ENCODE peak calls at places on chromosome 3, in eight cellular contexts. One of them, this sample, is unnamed.

GRCh38 chr3:43676440-43676839 is 14.3 kb upstream of the ABHD5 start:
- DNase-seq in HL-60: peak
- DNase-seq in ovary: no peak
- DNase-seq in left lung: no peak
- DNase-seq in HFFc6: no peak
- DNase-seq in fibroblast of lung: no peak
- DNase-seq in lower leg skin: no peak
- DNase-seq in progenitor cell of endocrine pancreas: no peak
- DNase-seq in this sample: no peak

GRCh38 chr3:32288819-32289218 is 50.3 kb downstream of the CMTM8 start:
- DNase-seq in fibroblast of lung: no peak
- DNase-seq in HL-60: no peak
- DNase-seq in ovary: no peak
- DNase-seq in progenitor cell of endocrine pancreas: no peak
- DNase-seq in lower leg skin: no peak
- DNase-seq in left lung: no peak
- DNase-seq in HFFc6: no peak
- DNase-seq in this sample: no peak

GRCh38 chr3:17801131-17801530 is 58.7 kb upstream of the TBC1D5 start:
- DNase-seq in lower leg skin: no peak
- DNase-seq in fibroblast of lung: no peak
- DNase-seq in HL-60: no peak
- DNase-seq in left lung: no peak
- DNase-seq in HFFc6: no peak
- DNase-seq in progenitor cell of endocrine pancreas: no peak
- DNase-seq in ovary: no peak
- DNase-seq in this sample: no peak

GRCh38 chr3:142929109-142929508 is 34.4 kb downstream of the PAQR9 start:
- DNase-seq in lower leg skin: no peak
- DNase-seq in HL-60: peak
- DNase-seq in HFFc6: peak
- DNase-seq in progenitor cell of endocrine pancreas: no peak
- DNase-seq in ovary: no peak
- DNase-seq in left lung: no peak
- DNase-seq in fibroblast of lung: peak
- DNase-seq in this sample: no peak

GRCh38 chr3:127715541-127715940 is 42.8 kb downstream of the ABTB1 start:
- DNase-seq in progenitor cell of endocrine pancreas: no peak
- DNase-seq in lower leg skin: no peak
- DNase-seq in HFFc6: no peak
- DNase-seq in ovary: no peak
- DNase-seq in left lung: no peak
- DNase-seq in HL-60: no peak
- DNase-seq in fibroblast of lung: no peak
- DNase-seq in this sample: no peak

GRCh38 chr3:13681931-13682330 is 133.0 kb downstream of the FBLN2 start:
- DNase-seq in HL-60: no peak
- DNase-seq in progenitor cell of endocrine pancreas: no peak
- DNase-seq in fibroblast of lung: no peak
- DNase-seq in HFFc6: no peak
- DNase-seq in left lung: no peak
- DNase-seq in ovary: no peak
- DNase-seq in lower leg skin: no peak
- DNase-seq in this sample: no peak

GRCh38 chr3:25047058-25047457 is 381.0 kb upstream of the RARB start:
- DNase-seq in ovary: peak
- DNase-seq in HFFc6: no peak
- DNase-seq in progenitor cell of endocrine pancreas: no peak
- DNase-seq in HL-60: no peak
- DNase-seq in left lung: no peak
- DNase-seq in lower leg skin: no peak
- DNase-seq in fibroblast of lung: peak
- DNase-seq in this sample: no peak

GRCh38 chr3:41652931-41653330 is 309.0 kb downstream of the ULK4 start:
- DNase-seq in progenitor cell of endocrine pancreas: no peak
- DNase-seq in lower leg skin: no peak
- DNase-seq in HL-60: no peak
- DNase-seq in left lung: no peak
- DNase-seq in ovary: no peak
- DNase-seq in fibroblast of lung: peak
- DNase-seq in HFFc6: peak
- DNase-seq in this sample: no peak

GRCh38 chr3:27721717-27722564 is at the start of gene EOMES:
- DNase-seq in lower leg skin: no peak
- DNase-seq in progenitor cell of endocrine pancreas: no peak
- DNase-seq in HFFc6: no peak
- DNase-seq in ovary: no peak
- DNase-seq in left lung: peak
- DNase-seq in fibroblast of lung: peak
- DNase-seq in HL-60: peak
- DNase-seq in this sample: no peak

GRCh38 chr3:150370129-150370602 is 37.9 kb upstream of the TSC22D2 start:
- DNase-seq in progenitor cell of endocrine pancreas: no peak
- DNase-seq in fibroblast of lung: peak
- DNase-seq in left lung: no peak
- DNase-seq in lower leg skin: no peak
- DNase-seq in HL-60: no peak
- DNase-seq in ovary: peak
- DNase-seq in HFFc6: peak
- DNase-seq in this sample: peak

GRCh38 chr3:147394168-147394941 is 12.0 kb downstream of the ZIC4 start:
- DNase-seq in HL-60: no peak
- DNase-seq in progenitor cell of endocrine pancreas: no peak
- DNase-seq in left lung: no peak
- DNase-seq in lower leg skin: peak
- DNase-seq in ovary: no peak
- DNase-seq in fibroblast of lung: no peak
- DNase-seq in HFFc6: no peak
- DNase-seq in this sample: no peak

GRCh38 chr3:141349711-141350110 is 18.6 kb upstream of the ZBTB38 start:
- DNase-seq in lower leg skin: no peak
- DNase-seq in ovary: no peak
- DNase-seq in HL-60: no peak
- DNase-seq in left lung: no peak
- DNase-seq in HFFc6: no peak
- DNase-seq in fibroblast of lung: no peak
- DNase-seq in progenitor cell of endocrine pancreas: no peak
- DNase-seq in this sample: no peak

GRCh38 chr3:15982667-15983145 is 184.9 kb upstream of the ANKRD28 start:
- DNase-seq in lower leg skin: no peak
- DNase-seq in left lung: no peak
- DNase-seq in fibroblast of lung: peak
- DNase-seq in ovary: no peak
- DNase-seq in HL-60: no peak
- DNase-seq in HFFc6: peak
- DNase-seq in progenitor cell of endocrine pancreas: no peak
- DNase-seq in this sample: no peak

GRCh38 chr3:45832691-45833090 is 9.2 kb downstream of the LZTFL1 start:
- DNase-seq in left lung: no peak
- DNase-seq in progenitor cell of endocrine pancreas: no peak
- DNase-seq in fibroblast of lung: no peak
- DNase-seq in ovary: no peak
- DNase-seq in lower leg skin: no peak
- DNase-seq in HL-60: no peak
- DNase-seq in HFFc6: no peak
- DNase-seq in this sample: no peak
- TF ChIP-seq CTCF in left lung: peak
- TF ChIP-seq CTCF in progenitor cell of endocrine pancreas: peak
- TF ChIP-seq CTCF in fibroblast of lung: peak
- TF ChIP-seq CTCF in ovary: no peak
- TF ChIP-seq CTCF in lower leg skin: no peak
- TF ChIP-seq CTCF in HL-60: no peak
- TF ChIP-seq CTCF in HFFc6: peak
- TF ChIP-seq CTCF in this sample: no peak

GRCh38 chr3:8996681-8997121 is 33.4 kb upstream of the RAD18 start:
- DNase-seq in left lung: no peak
- DNase-seq in ovary: peak
- DNase-seq in HFFc6: peak
- DNase-seq in fibroblast of lung: peak
- DNase-seq in progenitor cell of endocrine pancreas: no peak
- DNase-seq in lower leg skin: peak
- DNase-seq in HL-60: no peak
- DNase-seq in this sample: peak
- TF ChIP-seq CTCF in left lung: no peak
- TF ChIP-seq CTCF in ovary: peak
- TF ChIP-seq CTCF in HFFc6: peak
- TF ChIP-seq CTCF in fibroblast of lung: peak
- TF ChIP-seq CTCF in progenitor cell of endocrine pancreas: peak
- TF ChIP-seq CTCF in lower leg skin: no peak
- TF ChIP-seq CTCF in HL-60: no peak
- TF ChIP-seq CTCF in this sample: peak

GRCh38 chr3:59607628-59608027 is 557.8 kb upstream of the CFAP20DC start:
- DNase-seq in left lung: no peak
- DNase-seq in lower leg skin: no peak
- DNase-seq in HL-60: no peak
- DNase-seq in HFFc6: no peak
- DNase-seq in fibroblast of lung: peak
- DNase-seq in progenitor cell of endocrine pancreas: no peak
- DNase-seq in ovary: no peak
- DNase-seq in this sample: no peak
- TF ChIP-seq CTCF in left lung: no peak
- TF ChIP-seq CTCF in lower leg skin: no peak
- TF ChIP-seq CTCF in HL-60: no peak
- TF ChIP-seq CTCF in HFFc6: no peak
- TF ChIP-seq CTCF in fibroblast of lung: peak
- TF ChIP-seq CTCF in progenitor cell of endocrine pancreas: no peak
- TF ChIP-seq CTCF in ovary: no peak
- TF ChIP-seq CTCF in this sample: peak

GRCh38 chr3:19250959-19251610 is 102.8 kb downstream of the KCNH8 start:
- DNase-seq in progenitor cell of endocrine pancreas: no peak
- DNase-seq in fibroblast of lung: no peak
- DNase-seq in HFFc6: no peak
- DNase-seq in ovary: no peak
- DNase-seq in HL-60: no peak
- DNase-seq in lower leg skin: no peak
- DNase-seq in left lung: no peak
- DNase-seq in this sample: no peak
- TF ChIP-seq CTCF in progenitor cell of endocrine pancreas: peak
- TF ChIP-seq CTCF in fibroblast of lung: no peak
- TF ChIP-seq CTCF in HFFc6: no peak
- TF ChIP-seq CTCF in ovary: no peak
- TF ChIP-seq CTCF in HL-60: no peak
- TF ChIP-seq CTCF in lower leg skin: no peak
- TF ChIP-seq CTCF in left lung: no peak
- TF ChIP-seq CTCF in this sample: no peak

GRCh38 chr3:107641572-107642307 is 119.0 kb downstream of the BBX start:
- DNase-seq in ovary: no peak
- DNase-seq in HL-60: no peak
- DNase-seq in progenitor cell of endocrine pancreas: no peak
- DNase-seq in left lung: no peak
- DNase-seq in lower leg skin: no peak
- DNase-seq in fibroblast of lung: no peak
- DNase-seq in HFFc6: peak
- DNase-seq in this sample: no peak

GRCh38 chr3:107644631-107645030 is 121.9 kb downstream of the BBX start:
- DNase-seq in HL-60: no peak
- DNase-seq in HFFc6: no peak
- DNase-seq in left lung: no peak
- DNase-seq in lower leg skin: no peak
- DNase-seq in fibroblast of lung: no peak
- DNase-seq in ovary: no peak
- DNase-seq in progenitor cell of endocrine pancreas: no peak
- DNase-seq in this sample: no peak

GRCh38 chr3:107637416-107638182 is 114.8 kb downstream of the BBX start:
- DNase-seq in progenitor cell of endocrine pancreas: no peak
- DNase-seq in HFFc6: no peak
- DNase-seq in lower leg skin: no peak
- DNase-seq in fibroblast of lung: no peak
- DNase-seq in HL-60: no peak
- DNase-seq in ovary: no peak
- DNase-seq in left lung: no peak
- DNase-seq in this sample: no peak

GRCh38 chr3:107643038-107643883 is 120.5 kb downstream of the BBX start:
- DNase-seq in ovary: no peak
- DNase-seq in HFFc6: no peak
- DNase-seq in lower leg skin: no peak
- DNase-seq in left lung: no peak
- DNase-seq in fibroblast of lung: no peak
- DNase-seq in progenitor cell of endocrine pancreas: no peak
- DNase-seq in HL-60: peak
- DNase-seq in this sample: no peak
- TF ChIP-seq CTCF in ovary: no peak
- TF ChIP-seq CTCF in HFFc6: peak
- TF ChIP-seq CTCF in lower leg skin: no peak
- TF ChIP-seq CTCF in left lung: no peak
- TF ChIP-seq CTCF in fibroblast of lung: no peak
- TF ChIP-seq CTCF in progenitor cell of endocrine pancreas: peak
- TF ChIP-seq CTCF in HL-60: no peak
- TF ChIP-seq CTCF in this sample: no peak

GRCh38 chr3:164737174-164737573 is 341.1 kb downstream of the SI start:
- DNase-seq in fibroblast of lung: no peak
- DNase-seq in HL-60: no peak
- DNase-seq in HFFc6: no peak
- DNase-seq in ovary: no peak
- DNase-seq in left lung: no peak
- DNase-seq in lower leg skin: no peak
- DNase-seq in progenitor cell of endocrine pancreas: no peak
- DNase-seq in this sample: no peak
- TF ChIP-seq CTCF in fibroblast of lung: no peak
- TF ChIP-seq CTCF in HL-60: no peak
- TF ChIP-seq CTCF in HFFc6: no peak
- TF ChIP-seq CTCF in ovary: no peak
- TF ChIP-seq CTCF in left lung: no peak
- TF ChIP-seq CTCF in lower leg skin: no peak
- TF ChIP-seq CTCF in progenitor cell of endocrine pancreas: no peak
- TF ChIP-seq CTCF in this sample: no peak